ENCODE peak calls at places on chromosome 3, in ten cellular contexts. W, Y, K, H, F, I, G, A, X and R are unnamed samples.

GRCh38 chr3:55486857-55487375 is at the start of gene WNT5A:
- DNase-seq in W (no peak), Y (peak; percentile 55), K (peak; percentile 84), H (no peak), F (no peak), I (no peak), G (no peak), A (no peak), X (peak; percentile 63), R (no peak)

GRCh38 chr3:185153170-185153733 is 392 bp upstream of the C3orf70 start:
- DNase-seq in W (no peak), Y (no peak), K (no peak), H (no peak), F (no peak), I (peak; percentile 22), G (no peak), A (no peak), X (no peak), R (no peak)

GRCh38 chr3:10196389-10197052 is 31.8 kb downstream of the IRAK2 start:
- DNase-seq in W (no peak), Y (no peak), K (no peak), H (peak; percentile 30), F (no peak), I (peak; percentile 37), G (no peak), A (no peak), X (peak; percentile 70), R (no peak)

GRCh38 chr3:146889616-146890015 is 284.5 kb upstream of the PLSCR5 start:
- DNase-seq in W (no peak), Y (no peak), K (no peak), H (no peak), F (no peak), I (no peak), G (no peak), A (no peak), X (no peak), R (no peak)

GRCh38 chr3:15055019-15055557 is 10.0 kb downstream of the MRPS25 start:
- DNase-seq in W (no peak), Y (no peak), K (no peak), H (peak; percentile 12), F (no peak), I (peak; percentile 51), G (no peak), A (no peak), X (no peak), R (peak; percentile 63)

GRCh38 chr3:63937661-63938651 is 25.8 kb upstream of the SCAANT1 start:
- DNase-seq in W (peak; percentile 59), Y (peak; percentile 58), K (no peak), H (peak; percentile 96), F (no peak), I (no peak), G (no peak), A (peak; percentile 47), X (no peak), R (peak; percentile 47)

GRCh38 chr3:161388860-161389259 is 17.5 kb upstream of the SPTSSB start:
- DNase-seq in W (peak; percentile 89), Y (no peak), K (no peak), H (peak; percentile 95), F (no peak), I (no peak), G (no peak), A (no peak), X (no peak), R (peak; percentile 24)

GRCh38 chr3:121896823-121897222 is 2.6 kb downstream of the SLC15A2 start:
- DNase-seq in W (no peak), Y (no peak), K (no peak), H (no peak), F (no peak), I (no peak), G (no peak), A (no peak), X (no peak), R (no peak)

GRCh38 chr3:25423780-25424179 is 4.3 kb upstream of the RARB start:
- DNase-seq in W (no peak), Y (no peak), K (no peak), H (no peak), F (no peak), I (no peak), G (no peak), A (no peak), X (no peak), R (no peak)

GRCh38 chr3:129490273-129490675 is 38.2 kb upstream of the RHO start:
- DNase-seq in W (peak; percentile 91), Y (peak; percentile 88), K (peak; percentile 86), H (peak; percentile 76), F (peak; percentile 84), I (peak; percentile 69), G (peak; percentile 49), A (peak; percentile 28), X (peak; percentile 85), R (peak; percentile 90)

GRCh38 chr3:79329154-79329553 is 438.6 kb downstream of the ROBO1 start:
- DNase-seq in W (no peak), Y (no peak), K (no peak), H (peak; percentile 29), F (no peak), I (no peak), G (no peak), A (no peak), X (no peak), R (no peak)

GRCh38 chr3:179765396-179765795 is 112.6 kb downstream of the USP13 start:
- DNase-seq in W (no peak), Y (no peak), K (no peak), H (no peak), F (peak; percentile 48), I (no peak), G (no peak), A (no peak), X (no peak), R (no peak)

GRCh38 chr3:10198761-10199688 is 34.3 kb downstream of the IRAK2 start:
- DNase-seq in W (no peak), Y (no peak), K (no peak), H (peak; percentile 29), F (peak; percentile 27), I (peak; percentile 87), G (no peak), A (no peak), X (no peak), R (peak; percentile 78)